ENCODE peak calls at places on chromosomes 7 and 10, in five cellular contexts. J is A549, M is Peyer's patch, B is transverse colon, T is lower lobe of right lung. H is an unnamed sample. For H3K4me1, the result is how much of the 10 kb centered on the place peaks cover.

GRCh38 chr7:2717293-2717904 is 29.4 kb downstream of the AMZ1 start:
- DNase-seq in B (peak), T (peak), M (peak), J (no peak), H (no peak)

GRCh38 chr7:39624202-39624807 is 933 bp downstream of the RALA start:
- DNase-seq in T (no peak), J (peak), M (no peak), B (no peak), H (no peak)

GRCh38 chr7:134910214-134910890 is 76.0 kb upstream of the AGBL3 start:
- DNase-seq in B (no peak), J (no peak), M (no peak), T (no peak), H (peak)

GRCh38 chr7:127588697-127589482 is 679 bp downstream of the ARF5 start:
- DNase-seq in T (peak), B (peak), M (peak), J (peak), H (peak)

GRCh38 chr10:110496553-110497437 is 912 bp upstream of the DUSP5 start:
- DNase-seq in J (no peak), B (no peak), T (no peak), M (no peak), H (no peak)

GRCh38 chr10:2772791-2773644 is 294.3 kb upstream of the PFKP start:
- DNase-seq in T (no peak), M (no peak), B (no peak), J (no peak), H (no peak)

GRCh38 chr10:88499569-88500470 is 83.3 kb downstream of the RNLS start:
- DNase-seq in M (no peak), J (no peak), T (no peak), B (no peak), H (no peak)

GRCh38 chr7:98831641-98832221 is 38.1 kb downstream of the TMEM130 start:
- DNase-seq in T (peak), M (peak), B (peak), J (peak), H (peak)

GRCh38 chr10:24249829-24250415 is 41.0 kb downstream of the KIAA1217 start:
- DNase-seq in T (no peak), J (no peak), M (no peak), B (no peak), H (no peak)

GRCh38 chr10:76130892-76131291 is 699.5 kb downstream of the LRMDA start:
- DNase-seq in T (no peak), B (no peak), M (no peak), J (no peak), H (no peak)

GRCh38 chr10:110029448-110029847 is 21.7 kb downstream of the ADD3 start:
- DNase-seq in J (no peak), T (no peak), B (no peak), M (no peak), H (no peak)

GRCh38 chr10:3402334-3402733 is 229.8 kb upstream of the PITRM1 start:
- DNase-seq in J (no peak), M (no peak), B (no peak), T (no peak), H (no peak)

GRCh38 chr10:110872145-110872983 is 636 bp downstream of the PDCD4 start:
- DNase-seq in T (peak), M (peak), J (peak), B (peak), H (peak)

GRCh38 chr10:132443998-132444876 is 47.2 kb downstream of the PWWP2B start:
- DNase-seq in T (no peak), J (no peak), B (no peak), M (no peak), H (peak)
- H3K27ac ChIP-seq in T (no peak), J (peak), B (no peak), M (no peak), H (no peak)

GRCh38 chr7:101940830-101941229 is 123.4 kb downstream of the CUX1 start:
- DNase-seq in M (no peak), T (no peak), B (peak), J (peak), H (no peak)
- H3K4me1 ChIP-seq in M (under half), T (under half), B (half or more), J (half or more), H (under half)

GRCh38 chr7:94295805-94296204 is 98.9 kb upstream of the COL1A2 start:
- DNase-seq in T (no peak), B (no peak), M (no peak), J (peak), H (no peak)
- H3K27ac ChIP-seq in T (peak), B (peak), M (no peak), J (peak), H (no peak)

GRCh38 chr10:112961609-112962008 is 11.6 kb downstream of the TCF7L2 start:
- DNase-seq in M (no peak), T (no peak), J (no peak), B (peak), H (no peak)

GRCh38 chr10:112958275-112958995 is 8.4 kb downstream of the TCF7L2 start:
- DNase-seq in B (no peak), J (peak), T (no peak), M (no peak), H (no peak)

GRCh38 chr10:112957589-112958202 is 7.6 kb downstream of the TCF7L2 start:
- DNase-seq in T (no peak), J (no peak), M (no peak), B (no peak), H (no peak)

GRCh38 chr10:112960151-112960681 is 10.2 kb downstream of the TCF7L2 start:
- DNase-seq in T (no peak), J (no peak), M (no peak), B (no peak), H (no peak)

DNA sequence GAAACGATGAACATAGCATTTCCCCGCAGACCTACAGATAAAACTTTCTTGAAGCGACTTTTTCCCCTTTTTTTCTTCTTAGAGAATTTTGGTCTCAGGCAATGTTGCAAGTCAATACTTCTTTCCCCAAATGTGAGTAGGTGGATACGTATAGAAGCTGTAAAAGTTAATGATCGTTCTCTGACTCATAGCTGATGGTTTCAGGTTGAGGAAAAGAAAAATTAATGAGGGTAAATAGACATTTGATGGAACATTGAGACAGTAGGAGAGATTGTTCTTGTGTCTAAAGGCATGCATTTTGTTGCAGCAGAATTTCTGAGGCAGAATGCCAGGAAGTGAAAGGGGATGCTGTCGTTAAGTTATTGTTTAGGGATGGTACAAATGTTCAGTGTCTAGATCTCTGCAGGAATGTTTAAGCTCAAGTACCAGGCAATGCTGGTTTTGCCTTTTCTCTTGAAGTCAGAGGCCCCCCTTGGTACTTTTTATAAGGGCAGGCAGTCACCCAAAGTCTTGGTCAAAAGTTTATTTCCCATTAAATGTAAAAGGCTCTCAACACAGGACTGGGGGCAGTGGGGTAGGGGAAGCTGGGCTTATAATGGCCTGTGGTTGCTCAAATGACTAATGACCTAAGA is 9.3 kb downstream of the TCF7L2 start:
- DNase-seq in T (no peak), M (no peak), B (no peak), J (peak), H (no peak)
- H3K4me1 ChIP-seq in T (half or more), M (under half), B (half or more), J (half or more), H (under half)

DNA sequence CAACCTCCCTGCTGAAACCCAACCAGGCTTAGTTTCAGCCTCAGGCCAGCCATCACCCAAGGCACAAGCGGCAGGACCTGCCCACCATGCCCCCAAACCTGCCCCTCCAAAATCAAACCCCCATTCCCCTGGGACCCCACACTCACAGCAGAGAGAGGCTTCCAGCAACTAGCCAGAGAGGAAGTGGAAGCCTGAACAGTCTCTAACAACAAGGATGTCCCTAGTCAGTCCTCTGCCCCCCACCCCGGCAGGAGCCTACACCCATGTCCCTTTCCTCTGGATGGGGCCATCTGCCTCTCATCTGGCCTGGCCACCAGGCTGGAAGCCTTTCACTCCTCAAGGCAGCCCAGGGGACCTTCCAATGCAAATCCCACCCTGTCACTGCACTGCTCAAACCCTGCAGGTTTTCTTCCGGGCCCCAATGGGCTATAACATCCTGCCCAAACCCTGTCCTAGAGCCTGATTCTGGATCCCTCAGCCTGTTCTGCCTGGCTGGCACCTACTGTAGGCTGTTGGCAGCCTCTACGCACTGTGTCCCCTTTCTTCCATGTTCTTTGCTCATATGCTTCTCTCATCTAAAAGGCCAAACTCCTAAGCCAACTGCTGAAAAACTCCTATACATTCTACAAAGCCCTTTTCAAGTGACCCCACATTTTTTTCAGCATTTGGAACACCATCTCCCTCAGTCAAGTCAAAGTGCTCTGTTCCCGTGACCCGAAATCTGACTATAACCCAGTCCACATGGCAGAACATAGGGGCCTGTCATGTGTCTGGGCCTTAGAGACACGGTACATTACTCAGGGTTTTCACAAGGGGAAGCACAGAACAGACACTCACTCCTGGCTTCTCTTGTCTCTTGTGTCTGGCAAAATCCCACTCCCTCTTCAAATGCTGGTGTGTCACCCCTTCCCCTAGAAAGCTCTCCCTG is 253.3 kb downstream of the TNS3 start:
- DNase-seq in T (no peak), B (no peak), J (no peak), M (no peak), H (no peak)
- H3K27ac ChIP-seq in T (peak), B (peak), J (peak), M (peak), H (peak)

DNA sequence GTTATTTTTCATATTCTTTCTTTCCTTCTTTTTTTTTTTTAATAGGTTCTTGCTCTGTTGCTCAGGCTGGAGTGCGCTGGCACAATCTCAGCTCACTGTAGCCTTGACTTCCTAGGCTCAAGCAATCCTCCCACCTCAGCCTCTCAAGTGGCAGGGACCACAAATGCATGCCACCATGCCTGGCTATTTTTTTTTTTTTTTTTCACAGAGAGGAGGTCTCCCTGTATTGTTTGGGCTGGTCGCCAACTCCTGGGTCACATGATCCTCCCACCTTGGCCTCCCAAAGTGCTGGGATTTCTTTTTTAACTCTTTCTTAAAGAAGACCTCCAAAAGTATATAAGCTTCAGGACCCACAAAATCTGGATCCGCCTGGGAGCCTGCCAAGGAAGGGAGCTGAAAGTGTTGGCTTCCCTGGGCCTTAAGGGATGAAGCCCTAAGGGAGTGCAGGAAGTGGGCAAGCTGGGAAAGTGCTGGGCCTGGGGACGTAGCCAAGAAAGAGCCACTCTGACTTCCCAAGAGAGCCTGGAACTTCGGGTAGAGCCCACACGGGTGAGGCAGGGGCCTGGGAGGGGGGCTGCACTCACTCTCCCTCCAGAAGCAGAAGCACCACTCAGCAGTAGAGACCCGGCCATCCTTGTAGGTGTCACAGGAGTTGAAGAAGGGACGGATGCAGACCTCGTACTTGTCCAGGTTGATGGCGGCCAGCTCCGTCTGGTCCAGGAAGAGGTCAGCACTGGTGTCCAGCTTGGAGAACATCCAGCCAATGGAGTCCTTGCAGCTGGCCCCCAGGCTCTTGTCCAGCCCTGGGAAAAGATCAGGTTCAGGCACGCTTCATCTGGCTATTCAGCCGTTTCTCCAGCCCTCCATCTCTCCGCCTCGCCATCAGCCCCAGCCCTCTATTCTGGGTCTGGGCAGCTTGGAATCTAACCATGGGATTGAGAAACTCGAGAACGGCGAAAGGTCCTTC is 21.8 kb downstream of the SPOCK2 start:
- DNase-seq in M (no peak), B (no peak), T (no peak), J (no peak), H (no peak)
- H3K4me1 ChIP-seq in M (under half), B (under half), T (under half), J (under half), H (under half)

GRCh38 chr7:137667633-137668387 is 179.0 kb downstream of the DGKI start:
- DNase-seq in B (no peak), T (no peak), M (no peak), J (peak), H (no peak)
- H3K27ac ChIP-seq in B (no peak), T (no peak), M (no peak), J (no peak), H (no peak)

GRCh38 chr7:5554287-5554785 is 130.7 kb upstream of the TNRC18 start:
- DNase-seq in J (no peak), M (no peak), B (no peak), T (peak), H (no peak)
- H3K4me1 ChIP-seq in J (half or more), M (under half), B (half or more), T (under half), H (under half)

H was measured in pancreas.